ENCODE peak calls at places on chromosomes 11 and 22, in seven cellular contexts. One of them, this sample, is unnamed.

GRCh38 chr11:132972565-132972964 is 559.7 kb downstream of the OPCML start:
- DNase-seq in upper lobe of right lung: no peak
- DNase-seq in lower lobe of right lung: no peak
- DNase-seq in spleen: no peak
- DNase-seq in OCI-LY7: no peak
- DNase-seq in ovary: no peak
- DNase-seq in right lobe of liver: no peak
- DNase-seq in this sample: no peak

GRCh38 chr11:127098684-127099083 is 98.1 kb upstream of the KIRREL3 start:
- DNase-seq in ovary: no peak
- DNase-seq in lower lobe of right lung: no peak
- DNase-seq in OCI-LY7: no peak
- DNase-seq in right lobe of liver: no peak
- DNase-seq in spleen: no peak
- DNase-seq in upper lobe of right lung: no peak
- DNase-seq in this sample: no peak

GRCh38 chr11:11979487-11980117 is 28.8 kb downstream of the DKK3 start:
- DNase-seq in upper lobe of right lung: peak; percentile 61
- DNase-seq in right lobe of liver: no peak
- DNase-seq in ovary: no peak
- DNase-seq in spleen: no peak
- DNase-seq in OCI-LY7: no peak
- DNase-seq in lower lobe of right lung: no peak
- DNase-seq in this sample: no peak

GRCh38 chr22:33328789-33329296 is 270.7 kb upstream of the SYN3 start:
- DNase-seq in right lobe of liver: no peak
- DNase-seq in ovary: no peak
- DNase-seq in upper lobe of right lung: no peak
- DNase-seq in lower lobe of right lung: no peak
- DNase-seq in spleen: no peak
- DNase-seq in OCI-LY7: no peak
- DNase-seq in this sample: no peak

GRCh38 chr11:61972796-61973602 is 5.6 kb upstream of the FTH1 start:
- DNase-seq in spleen: peak; percentile 71
- DNase-seq in ovary: no peak
- DNase-seq in OCI-LY7: no peak
- DNase-seq in lower lobe of right lung: no peak
- DNase-seq in right lobe of liver: peak; percentile 67
- DNase-seq in upper lobe of right lung: peak; percentile 59
- DNase-seq in this sample: peak; percentile 55

GRCh38 chr11:101003468-101003867 is 126.1 kb downstream of the PGR start:
- DNase-seq in OCI-LY7: no peak
- DNase-seq in upper lobe of right lung: no peak
- DNase-seq in lower lobe of right lung: no peak
- DNase-seq in spleen: no peak
- DNase-seq in ovary: no peak
- DNase-seq in right lobe of liver: no peak
- DNase-seq in this sample: no peak

GRCh38 chr22:16783930-16784354 is 41.3 kb downstream of the XKR3 start:
- DNase-seq in right lobe of liver: no peak
- DNase-seq in upper lobe of right lung: no peak
- DNase-seq in lower lobe of right lung: no peak
- DNase-seq in OCI-LY7: peak; percentile 43
- DNase-seq in spleen: no peak
- DNase-seq in ovary: no peak
- DNase-seq in this sample: no peak

GRCh38 chr11:17845431-17845881 is 110.9 kb downstream of the KCNC1 start:
- DNase-seq in ovary: no peak
- DNase-seq in lower lobe of right lung: no peak
- DNase-seq in upper lobe of right lung: no peak
- DNase-seq in OCI-LY7: no peak
- DNase-seq in spleen: no peak
- DNase-seq in right lobe of liver: no peak
- DNase-seq in this sample: no peak

GRCh38 chr11:134759855-134760254 is 347.8 kb upstream of the B3GAT1 start:
- DNase-seq in lower lobe of right lung: no peak
- DNase-seq in spleen: no peak
- DNase-seq in OCI-LY7: no peak
- DNase-seq in upper lobe of right lung: no peak
- DNase-seq in ovary: no peak
- DNase-seq in right lobe of liver: no peak
- DNase-seq in this sample: no peak

GRCh38 chr22:35191412-35191811 is 65.9 kb upstream of the HMGXB4 start:
- DNase-seq in upper lobe of right lung: no peak
- DNase-seq in lower lobe of right lung: no peak
- DNase-seq in OCI-LY7: no peak
- DNase-seq in spleen: no peak
- DNase-seq in right lobe of liver: no peak
- DNase-seq in ovary: no peak
- DNase-seq in this sample: no peak

GRCh38 chr22:50697667-50698506 is 25.3 kb downstream of the SHANK3 start:
- DNase-seq in OCI-LY7: no peak
- DNase-seq in spleen: peak; percentile 61
- DNase-seq in right lobe of liver: peak; percentile 58
- DNase-seq in lower lobe of right lung: peak; percentile 43
- DNase-seq in upper lobe of right lung: peak; percentile 63
- DNase-seq in ovary: no peak
- DNase-seq in this sample: peak; percentile 61

GRCh38 chr11:12818333-12819015 is 144.3 kb downstream of the TEAD1 start:
- DNase-seq in ovary: no peak
- DNase-seq in lower lobe of right lung: no peak
- DNase-seq in spleen: no peak
- DNase-seq in upper lobe of right lung: no peak
- DNase-seq in right lobe of liver: no peak
- DNase-seq in OCI-LY7: no peak
- DNase-seq in this sample: no peak

DNA sequence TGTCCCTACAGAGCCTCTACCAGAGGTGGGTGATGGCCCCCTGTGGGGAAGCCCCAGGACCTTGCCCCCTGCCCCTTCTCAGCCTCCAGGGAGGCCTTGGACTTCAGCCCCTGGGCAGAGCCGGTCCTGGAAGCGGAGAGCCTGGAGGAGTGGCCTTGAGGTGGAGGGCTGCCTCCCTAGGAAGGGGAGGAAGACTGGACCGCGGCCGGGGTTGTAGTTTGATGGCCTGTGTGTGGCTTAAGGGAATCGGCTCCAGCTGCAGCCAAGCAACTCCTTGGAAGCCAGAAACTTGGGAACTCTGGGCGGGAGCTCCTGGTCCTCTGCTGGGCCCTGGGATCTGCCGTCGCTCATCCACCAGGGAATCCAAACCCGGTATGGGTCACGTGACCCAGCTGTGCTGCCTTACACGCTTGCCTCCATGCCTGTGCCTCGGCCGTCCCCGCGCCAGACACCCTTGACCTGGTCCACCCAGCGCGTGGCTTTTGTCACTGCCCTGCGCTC is 23.6 kb upstream of the ARHGAP8 start:
- DNase-seq in lower lobe of right lung: no peak
- DNase-seq in spleen: no peak
- DNase-seq in upper lobe of right lung: no peak
- DNase-seq in ovary: peak; percentile 66
- DNase-seq in OCI-LY7: no peak
- DNase-seq in right lobe of liver: peak; percentile 58
- DNase-seq in this sample: no peak
- H3K27ac ChIP-seq in lower lobe of right lung: peak overlapping the region; percentile 58
- H3K27ac ChIP-seq in spleen: peak overlapping the region; percentile 76
- H3K27ac ChIP-seq in upper lobe of right lung: peak overlapping the region; percentile 70
- H3K27ac ChIP-seq in ovary: no peak overlapping the region
- H3K27ac ChIP-seq in OCI-LY7: no peak overlapping the region
- H3K27ac ChIP-seq in right lobe of liver: no peak overlapping the region
- H3K27ac ChIP-seq in this sample: no peak overlapping the region

GRCh38 chr11:19919050-19919561 is 206.5 kb downstream of the NAV2 start:
- DNase-seq in OCI-LY7: no peak
- DNase-seq in upper lobe of right lung: peak; percentile 80
- DNase-seq in ovary: no peak
- DNase-seq in spleen: no peak
- DNase-seq in lower lobe of right lung: peak; percentile 80
- DNase-seq in right lobe of liver: peak; percentile 83
- DNase-seq in this sample: peak; percentile 84

GRCh38 chr11:19917069-19917468 is 204.4 kb downstream of the NAV2 start:
- DNase-seq in upper lobe of right lung: no peak
- DNase-seq in ovary: no peak
- DNase-seq in lower lobe of right lung: no peak
- DNase-seq in OCI-LY7: no peak
- DNase-seq in right lobe of liver: no peak
- DNase-seq in spleen: no peak
- DNase-seq in this sample: no peak

GRCh38 chr11:19915808-19916207 is 203.2 kb downstream of the NAV2 start:
- DNase-seq in upper lobe of right lung: no peak
- DNase-seq in spleen: no peak
- DNase-seq in ovary: no peak
- DNase-seq in lower lobe of right lung: no peak
- DNase-seq in OCI-LY7: no peak
- DNase-seq in right lobe of liver: no peak
- DNase-seq in this sample: no peak

GRCh38 chr11:19920982-19921381 is 208.3 kb downstream of the NAV2 start:
- DNase-seq in ovary: no peak
- DNase-seq in OCI-LY7: no peak
- DNase-seq in upper lobe of right lung: no peak
- DNase-seq in spleen: no peak
- DNase-seq in right lobe of liver: no peak
- DNase-seq in lower lobe of right lung: no peak
- DNase-seq in this sample: no peak

DNA sequence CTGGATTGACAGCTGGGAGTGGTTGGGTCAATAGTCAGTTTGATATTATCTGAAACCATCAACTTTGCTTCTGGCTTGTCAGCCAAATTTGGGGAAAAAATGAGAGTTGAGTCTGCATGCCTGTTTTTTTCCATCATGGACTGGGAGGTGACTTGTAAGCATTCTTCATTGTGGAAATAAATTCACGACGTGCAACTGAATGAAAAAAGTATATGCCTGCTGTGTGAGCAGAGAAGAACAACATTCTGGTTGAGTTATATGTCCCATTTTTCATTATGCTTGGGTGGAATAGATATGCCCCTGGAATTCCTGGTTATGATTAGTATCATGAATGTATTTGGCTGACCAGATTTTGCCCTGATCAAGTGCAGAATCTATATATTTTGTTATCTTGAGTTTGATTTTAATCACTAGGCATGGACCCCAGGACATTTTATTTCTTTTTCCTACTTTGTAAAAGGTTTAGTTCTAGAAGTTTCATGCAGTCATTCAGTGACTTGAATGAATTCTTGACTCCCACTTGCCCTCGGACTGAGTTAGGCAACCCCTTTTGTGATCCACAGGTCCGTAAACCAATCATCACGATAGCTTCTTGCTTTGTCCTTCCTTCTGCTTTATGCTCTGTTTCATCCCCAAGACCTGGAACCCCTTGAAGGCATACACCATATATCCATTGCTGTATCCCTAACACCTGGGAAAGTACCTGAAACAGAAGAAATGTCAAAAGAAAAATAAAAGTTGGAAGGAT is 205.8 kb downstream of the NAV2 start:
- DNase-seq in ovary: no peak
- DNase-seq in upper lobe of right lung: no peak
- DNase-seq in OCI-LY7: no peak
- DNase-seq in right lobe of liver: no peak
- DNase-seq in spleen: no peak
- DNase-seq in lower lobe of right lung: no peak
- DNase-seq in this sample: no peak
- H3K27ac ChIP-seq in ovary: no peak overlapping the region
- H3K27ac ChIP-seq in upper lobe of right lung: no peak overlapping the region
- H3K27ac ChIP-seq in OCI-LY7: no peak overlapping the region
- H3K27ac ChIP-seq in right lobe of liver: peak overlapping the region; percentile 9
- H3K27ac ChIP-seq in spleen: no peak overlapping the region
- H3K27ac ChIP-seq in lower lobe of right lung: no peak overlapping the region
- H3K27ac ChIP-seq in this sample: peak overlapping the region; percentile 93

GRCh38 chr11:66240781-66241136 is 27.7 kb upstream of the RAB1B start:
- DNase-seq in upper lobe of right lung: no peak
- DNase-seq in right lobe of liver: no peak
- DNase-seq in ovary: no peak
- DNase-seq in OCI-LY7: no peak
- DNase-seq in spleen: no peak
- DNase-seq in lower lobe of right lung: no peak
- DNase-seq in this sample: no peak
- H3K27ac ChIP-seq in upper lobe of right lung: no peak overlapping the region
- H3K27ac ChIP-seq in right lobe of liver: no peak overlapping the region
- H3K27ac ChIP-seq in ovary: no peak overlapping the region
- H3K27ac ChIP-seq in OCI-LY7: no peak overlapping the region
- H3K27ac ChIP-seq in spleen: no peak overlapping the region
- H3K27ac ChIP-seq in lower lobe of right lung: no peak overlapping the region
- H3K27ac ChIP-seq in this sample: no peak overlapping the region

DNA sequence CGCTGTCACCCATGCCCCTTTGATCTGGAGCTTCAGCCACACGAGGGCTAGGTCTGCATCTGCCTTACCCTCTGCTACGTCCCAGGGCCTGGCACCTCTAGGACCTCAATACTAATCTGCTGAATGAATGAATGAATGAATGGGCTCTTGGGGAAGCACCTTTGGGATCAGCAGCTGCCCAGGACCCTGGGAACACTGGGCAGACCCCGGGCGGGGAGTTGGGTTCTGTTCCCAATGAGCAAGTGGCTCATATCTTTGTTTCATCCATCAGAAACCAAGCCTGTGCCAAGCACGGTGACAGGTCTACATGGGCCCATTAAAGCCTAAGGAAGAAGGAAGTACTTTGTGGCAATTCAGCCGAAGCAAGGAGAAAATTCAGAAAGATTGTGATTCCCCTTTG is 41.5 kb upstream of the SHISAL1 start:
- DNase-seq in upper lobe of right lung: peak; percentile 10
- DNase-seq in right lobe of liver: peak; percentile 11
- DNase-seq in ovary: peak; percentile 7
- DNase-seq in lower lobe of right lung: peak; percentile 9
- DNase-seq in spleen: peak; percentile 38
- DNase-seq in OCI-LY7: no peak
- DNase-seq in this sample: peak; percentile 24
- H3K27ac ChIP-seq in upper lobe of right lung: no peak overlapping the region
- H3K27ac ChIP-seq in right lobe of liver: no peak overlapping the region
- H3K27ac ChIP-seq in ovary: no peak overlapping the region
- H3K27ac ChIP-seq in lower lobe of right lung: no peak overlapping the region
- H3K27ac ChIP-seq in spleen: no peak overlapping the region
- H3K27ac ChIP-seq in OCI-LY7: no peak overlapping the region
- H3K27ac ChIP-seq in this sample: no peak overlapping the region

GRCh38 chr22:19848298-19849224 is 6.1 kb downstream of the GNB1L start:
- DNase-seq in upper lobe of right lung: peak; percentile 79
- DNase-seq in ovary: no peak
- DNase-seq in right lobe of liver: peak; percentile 85
- DNase-seq in OCI-LY7: no peak
- DNase-seq in lower lobe of right lung: peak; percentile 65
- DNase-seq in spleen: no peak
- DNase-seq in this sample: no peak
- H3K27ac ChIP-seq in upper lobe of right lung: peak overlapping the region; percentile 58
- H3K27ac ChIP-seq in ovary: no peak overlapping the region
- H3K27ac ChIP-seq in right lobe of liver: no peak overlapping the region
- H3K27ac ChIP-seq in OCI-LY7: no peak overlapping the region
- H3K27ac ChIP-seq in lower lobe of right lung: peak overlapping the region; percentile 38
- H3K27ac ChIP-seq in spleen: peak overlapping the region; percentile 22
- H3K27ac ChIP-seq in this sample: no peak overlapping the region